ENCODE peak calls at places on chromosomes 12 and 14, in six cellular contexts. One of them, this sample, is unnamed.

GRCh38 chr12:104374806-104375205 is 71.3 kb downstream of the EID3 start:
- DNase-seq in psoas muscle: no peak
- DNase-seq in IMR-90: no peak
- DNase-seq in neural crest cell: no peak
- DNase-seq in CD8-positive, alpha-beta T cell: no peak
- DNase-seq in fibroblast of mammary gland: no peak
- DNase-seq in this sample: no peak

GRCh38 chr12:104994301-104994700 is 8.2 kb downstream of the NOPCHAP1 start:
- DNase-seq in neural crest cell: no peak
- DNase-seq in IMR-90: no peak
- DNase-seq in fibroblast of mammary gland: no peak
- DNase-seq in CD8-positive, alpha-beta T cell: no peak
- DNase-seq in psoas muscle: no peak
- DNase-seq in this sample: no peak

GRCh38 chr12:68746572-68747180 is 700 bp downstream of the SLC35E3 start:
- DNase-seq in IMR-90: peak
- DNase-seq in CD8-positive, alpha-beta T cell: peak
- DNase-seq in psoas muscle: peak
- DNase-seq in neural crest cell: no peak
- DNase-seq in fibroblast of mammary gland: peak
- DNase-seq in this sample: peak

GRCh38 chr12:88955541-88955940 is 375.3 kb upstream of the KITLG start:
- DNase-seq in IMR-90: no peak
- DNase-seq in CD8-positive, alpha-beta T cell: no peak
- DNase-seq in neural crest cell: no peak
- DNase-seq in psoas muscle: no peak
- DNase-seq in fibroblast of mammary gland: no peak
- DNase-seq in this sample: no peak

GRCh38 chr14:68168460-68169109 is 349.0 kb downstream of the RAD51B start:
- DNase-seq in fibroblast of mammary gland: no peak
- DNase-seq in neural crest cell: no peak
- DNase-seq in CD8-positive, alpha-beta T cell: no peak
- DNase-seq in psoas muscle: no peak
- DNase-seq in IMR-90: no peak
- DNase-seq in this sample: no peak

GRCh38 chr14:104343690-104344640 is 205.6 kb downstream of the KIF26A start:
- DNase-seq in neural crest cell: no peak
- DNase-seq in CD8-positive, alpha-beta T cell: no peak
- DNase-seq in IMR-90: no peak
- DNase-seq in psoas muscle: no peak
- DNase-seq in fibroblast of mammary gland: no peak
- DNase-seq in this sample: no peak

GRCh38 chr12:123995023-123995422 is 22.0 kb downstream of the ZNF664 start:
- DNase-seq in neural crest cell: no peak
- DNase-seq in psoas muscle: no peak
- DNase-seq in fibroblast of mammary gland: peak
- DNase-seq in CD8-positive, alpha-beta T cell: no peak
- DNase-seq in IMR-90: peak
- DNase-seq in this sample: no peak

GRCh38 chr14:91310620-91311283 is 66.2 kb upstream of the GPR68 start:
- DNase-seq in IMR-90: no peak
- DNase-seq in neural crest cell: no peak
- DNase-seq in fibroblast of mammary gland: no peak
- DNase-seq in psoas muscle: no peak
- DNase-seq in CD8-positive, alpha-beta T cell: peak
- DNase-seq in this sample: no peak

GRCh38 chr12:48858043-48858442 is 6.1 kb upstream of the DDX23 start:
- DNase-seq in neural crest cell: no peak
- DNase-seq in fibroblast of mammary gland: no peak
- DNase-seq in IMR-90: no peak
- DNase-seq in psoas muscle: no peak
- DNase-seq in CD8-positive, alpha-beta T cell: no peak
- DNase-seq in this sample: no peak

DNA sequence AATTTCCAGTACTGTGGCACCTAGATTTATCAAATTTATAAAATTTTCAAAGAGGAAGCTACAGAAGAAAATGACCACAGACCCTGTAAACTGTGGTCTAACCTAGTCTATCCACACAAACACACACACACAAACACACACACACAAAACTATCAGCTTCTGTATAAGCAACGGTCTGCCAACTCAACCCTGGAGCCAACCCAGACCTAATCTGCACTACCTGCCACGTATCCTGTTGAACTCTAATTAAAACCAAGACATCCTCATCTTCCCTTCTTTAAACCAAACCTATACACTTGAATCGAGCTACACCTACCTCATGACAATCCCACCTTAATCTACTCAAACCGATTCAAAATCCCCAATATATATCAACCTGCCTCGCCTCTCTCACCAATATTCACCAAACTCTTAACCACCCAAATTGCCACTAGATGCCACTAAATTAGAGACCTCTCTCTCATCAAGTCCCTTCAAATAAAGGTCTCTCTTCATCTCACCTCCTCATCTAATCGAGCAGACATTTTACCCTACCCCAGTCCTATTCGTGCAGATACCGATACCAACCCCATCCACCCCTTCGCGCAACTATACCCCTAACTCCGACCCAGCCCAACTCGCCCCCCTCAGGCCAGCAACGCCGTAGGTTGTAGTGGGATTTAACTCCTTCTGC is 807 bp downstream of the ACIN1 start:
- DNase-seq in IMR-90: no peak
- DNase-seq in CD8-positive, alpha-beta T cell: no peak
- DNase-seq in fibroblast of mammary gland: no peak
- DNase-seq in psoas muscle: no peak
- DNase-seq in neural crest cell: no peak
- DNase-seq in this sample: peak
- TF ChIP-seq CTCF in IMR-90: peak
- TF ChIP-seq CTCF in CD8-positive, alpha-beta T cell: no peak
- TF ChIP-seq CTCF in fibroblast of mammary gland: peak
- TF ChIP-seq CTCF in psoas muscle: no peak
- TF ChIP-seq CTCF in neural crest cell: peak
- TF ChIP-seq CTCF in this sample: no peak

GRCh38 chr12:74747305-74747704 is 209.7 kb downstream of the ATXN7L3B start:
- DNase-seq in fibroblast of mammary gland: peak
- DNase-seq in psoas muscle: no peak
- DNase-seq in IMR-90: peak
- DNase-seq in CD8-positive, alpha-beta T cell: no peak
- DNase-seq in neural crest cell: no peak
- DNase-seq in this sample: no peak
- TF ChIP-seq CTCF in fibroblast of mammary gland: no peak
- TF ChIP-seq CTCF in psoas muscle: peak
- TF ChIP-seq CTCF in IMR-90: peak
- TF ChIP-seq CTCF in CD8-positive, alpha-beta T cell: no peak
- TF ChIP-seq CTCF in neural crest cell: peak
- TF ChIP-seq CTCF in this sample: no peak

GRCh38 chr14:29927596-29928341 is at the start of gene PRKD1:
- DNase-seq in neural crest cell: peak
- DNase-seq in CD8-positive, alpha-beta T cell: no peak
- DNase-seq in psoas muscle: peak
- DNase-seq in IMR-90: peak
- DNase-seq in fibroblast of mammary gland: peak
- DNase-seq in this sample: peak
- TF ChIP-seq CTCF in neural crest cell: peak
- TF ChIP-seq CTCF in CD8-positive, alpha-beta T cell: no peak
- TF ChIP-seq CTCF in psoas muscle: peak
- TF ChIP-seq CTCF in IMR-90: peak
- TF ChIP-seq CTCF in fibroblast of mammary gland: no peak
- TF ChIP-seq CTCF in this sample: no peak

DNA sequence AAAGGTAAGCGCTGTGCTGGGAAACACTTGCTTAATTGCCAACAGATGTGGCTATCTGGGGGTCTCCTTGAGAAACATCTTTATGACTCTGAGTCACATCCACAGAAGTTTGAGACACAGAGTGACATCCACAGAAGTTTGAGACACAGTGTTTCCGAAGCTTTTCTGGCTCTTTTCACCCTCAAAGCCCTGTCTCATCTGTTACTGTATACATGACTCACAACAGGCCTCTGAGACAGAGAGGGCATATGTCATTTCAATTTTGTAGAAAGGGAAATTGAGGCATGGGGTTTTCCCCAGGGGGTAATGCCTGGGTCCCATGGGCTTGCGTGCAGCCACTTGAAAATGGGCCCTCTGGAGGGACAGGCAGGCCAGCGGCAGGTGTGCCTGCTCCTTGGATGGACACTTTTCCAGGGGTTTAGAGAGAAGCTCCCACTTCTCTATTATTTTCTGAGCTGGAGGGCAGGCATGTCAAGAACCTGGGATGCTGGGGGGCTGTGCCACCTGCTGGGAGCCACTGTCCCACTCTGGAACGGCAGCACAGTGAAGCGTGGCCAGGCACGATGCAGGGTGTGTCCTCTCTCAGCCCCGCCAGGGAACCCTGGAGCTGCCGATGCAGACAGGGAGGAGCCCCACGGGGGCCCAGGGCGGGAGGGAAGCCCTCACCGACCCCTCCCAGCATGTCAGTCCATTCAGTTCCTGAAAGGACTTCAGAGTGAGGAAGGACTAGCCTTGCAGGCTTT is 111.3 kb upstream of the FKBP4 start:
- DNase-seq in psoas muscle: no peak
- DNase-seq in IMR-90: peak
- DNase-seq in fibroblast of mammary gland: peak
- DNase-seq in CD8-positive, alpha-beta T cell: no peak
- DNase-seq in neural crest cell: no peak
- DNase-seq in this sample: no peak
- TF ChIP-seq CTCF in psoas muscle: no peak
- TF ChIP-seq CTCF in IMR-90: no peak
- TF ChIP-seq CTCF in fibroblast of mammary gland: no peak
- TF ChIP-seq CTCF in CD8-positive, alpha-beta T cell: no peak
- TF ChIP-seq CTCF in neural crest cell: no peak
- TF ChIP-seq CTCF in this sample: no peak

DNA sequence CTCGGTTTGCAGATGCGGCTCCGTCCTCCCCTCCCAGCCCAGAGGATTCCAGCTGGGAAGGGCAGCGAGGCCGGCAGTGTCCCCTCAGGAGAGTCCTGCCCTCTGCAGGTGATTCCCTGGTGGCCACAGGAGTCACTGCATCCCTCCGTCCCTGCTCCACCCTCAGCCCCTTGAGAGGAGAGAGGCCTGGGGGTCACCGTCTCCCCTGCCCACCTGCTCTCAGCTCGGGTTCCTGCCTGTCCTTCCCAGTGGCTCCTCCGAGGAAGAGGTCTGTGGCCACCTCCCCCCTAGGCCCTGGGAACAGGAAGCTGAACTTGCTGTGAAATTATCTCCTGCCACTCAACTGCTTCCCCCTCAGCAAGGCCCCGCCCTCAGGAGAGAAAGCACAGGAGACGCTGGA is 12.9 kb upstream of the GALNT9 start:
- DNase-seq in psoas muscle: no peak
- DNase-seq in CD8-positive, alpha-beta T cell: no peak
- DNase-seq in IMR-90: no peak
- DNase-seq in neural crest cell: no peak
- DNase-seq in fibroblast of mammary gland: no peak
- DNase-seq in this sample: peak
- TF ChIP-seq CTCF in psoas muscle: no peak
- TF ChIP-seq CTCF in CD8-positive, alpha-beta T cell: no peak
- TF ChIP-seq CTCF in IMR-90: peak
- TF ChIP-seq CTCF in neural crest cell: peak
- TF ChIP-seq CTCF in fibroblast of mammary gland: peak
- TF ChIP-seq CTCF in this sample: peak

GRCh38 chr12:117890137-117890536 is 78.7 kb downstream of the KSR2 start:
- DNase-seq in neural crest cell: no peak
- DNase-seq in psoas muscle: no peak
- DNase-seq in fibroblast of mammary gland: no peak
- DNase-seq in CD8-positive, alpha-beta T cell: no peak
- DNase-seq in IMR-90: no peak
- DNase-seq in this sample: no peak
- TF ChIP-seq CTCF in neural crest cell: peak
- TF ChIP-seq CTCF in psoas muscle: no peak
- TF ChIP-seq CTCF in fibroblast of mammary gland: peak
- TF ChIP-seq CTCF in CD8-positive, alpha-beta T cell: no peak
- TF ChIP-seq CTCF in IMR-90: no peak
- TF ChIP-seq CTCF in this sample: no peak

This sample was measured in endothelial cell.